ENCODE peak calls at places on chromosomes 13 and 19, in eight cellular contexts. K is choroid plexus epithelial cell, Q is RCC 7860, X is naive B cell, I is epithelial cell of esophagus, Z is smooth muscle cell of the brain vasculature, S is A172, W is nephron progenitor cell. T is an unnamed sample.
A peak's percentile ranks its signal among the peaks of the same experiment; 100 is the strongest.

GRCh38 chr19:7004313-7004931 is 16.8 kb downstream of the MBD3L2B start:
- DNase-seq in K (no peak), Q (peak; percentile 1), X (no peak), I (peak; percentile 55), Z (peak; percentile 10), S (peak; percentile 21), W (peak; percentile 4), T (no peak)

GRCh38 chr19:13238891-13239534 is 88.8 kb downstream of the IER2 start:
- DNase-seq in K (no peak), Q (no peak), X (no peak), I (no peak), Z (no peak), S (no peak), W (no peak), T (no peak)

GRCh38 chr13:26923824-26924605 is 163.4 kb upstream of the GPR12 start:
- DNase-seq in K (peak; percentile 86), Q (peak; percentile 69), X (no peak), I (peak; percentile 4), Z (no peak), S (peak; percentile 60), W (no peak), T (no peak)

GRCh38 chr19:16828990-16829821 is at the start of gene SIN3B:
- DNase-seq in K (peak; percentile 92), Q (peak; percentile 81), X (peak; percentile 90), I (peak; percentile 89), Z (peak; percentile 77), S (peak; percentile 79), W (peak; percentile 87), T (peak; percentile 96)

GRCh38 chr19:17624314-17624991 is 63.7 kb downstream of the UNC13A start:
- DNase-seq in K (no peak), Q (no peak), X (no peak), I (no peak), Z (no peak), S (no peak), W (no peak), T (no peak)

GRCh38 chr19:16736709-16737108 is 17.1 kb downstream of the NWD1 start:
- DNase-seq in K (peak; percentile 8), Q (no peak), X (no peak), I (peak; percentile 13), Z (no peak), S (no peak), W (no peak), T (no peak)

GRCh38 chr13:59229861-59230260 is 933.9 kb downstream of the DIAPH3 start:
- DNase-seq in K (no peak), Q (no peak), X (no peak), I (no peak), Z (no peak), S (no peak), W (no peak), T (no peak)

GRCh38 chr13:42486711-42487198 is 87.2 kb upstream of the TNFSF11 start:
- DNase-seq in K (peak; percentile 96), Q (peak; percentile 63), X (no peak), I (peak; percentile 92), Z (peak; percentile 72), S (peak; percentile 68), W (no peak), T (no peak)

GRCh38 chr19:3520166-3521103 is 14.3 kb downstream of the FZR1 start:
- DNase-seq in K (no peak), Q (no peak), X (no peak), I (peak; percentile 93), Z (no peak), S (no peak), W (no peak), T (no peak)

GRCh38 chr13:39810091-39810877 is 154.8 kb downstream of the COG6 start:
- DNase-seq in K (no peak), Q (no peak), X (no peak), I (peak; percentile 39), Z (no peak), S (no peak), W (no peak), T (no peak)

GRCh38 chr13:30108913-30109237 is 198.5 kb downstream of the KATNAL1 start:
- DNase-seq in K (no peak), Q (no peak), X (no peak), I (peak; percentile 99), Z (no peak), S (no peak), W (no peak), T (no peak)

GRCh38 chr13:38228322-38228721 is 121.3 kb upstream of the UFM1 start:
- DNase-seq in K (no peak), Q (no peak), X (no peak), I (no peak), Z (no peak), S (no peak), W (no peak), T (no peak)

GRCh38 chr13:34162545-34162936 is 344.6 kb downstream of the RFC3 start:
- DNase-seq in K (peak; percentile 80), Q (no peak), X (no peak), I (no peak), Z (no peak), S (no peak), W (no peak), T (no peak)

GRCh38 chr13:32267836-32268439 is 47.2 kb downstream of the ZAR1L start:
- DNase-seq in K (peak; percentile 36), Q (no peak), X (peak; percentile 2), I (peak; percentile 66), Z (no peak), S (no peak), W (no peak), T (peak; percentile 49)

GRCh38 chr13:73883162-73883561 is 251.0 kb downstream of the KLF12 start:
- DNase-seq in K (no peak), Q (no peak), X (no peak), I (no peak), Z (no peak), S (no peak), W (no peak), T (no peak)

GRCh38 chr19:31340059-31341025 is 8.9 kb downstream of the TSHZ3 start:
- DNase-seq in K (peak; percentile 35), Q (no peak), X (no peak), I (no peak), Z (no peak), S (peak; percentile 78), W (no peak), T (no peak)

GRCh38 chr19:7970716-7971448 is 27.4 kb upstream of the TIMM44 start:
- DNase-seq in K (peak; percentile 58), Q (peak; percentile 21), X (no peak), I (peak; percentile 54), Z (peak; percentile 15), S (peak; percentile 41), W (peak; percentile 65), T (peak; percentile 60)

GRCh38 chr13:65836066-65836465 is 1394.1 kb downstream of the PCDH9 start:
- DNase-seq in K (peak; percentile 46), Q (no peak), X (no peak), I (peak; percentile 3), Z (no peak), S (no peak), W (no peak), T (no peak)

GRCh38 chr13:80558074-80558473 is 217.1 kb upstream of the SPRY2 start:
- DNase-seq in K (no peak), Q (no peak), X (no peak), I (peak; percentile 7), Z (no peak), S (no peak), W (no peak), T (no peak)

GRCh38 chr13:75489502-75490263 is 7.7 kb upstream of the TBC1D4 start:
- DNase-seq in K (peak; percentile 86), Q (no peak), X (no peak), I (peak; percentile 65), Z (no peak), S (peak; percentile 49), W (no peak), T (peak; percentile 35)

GRCh38 chr13:47934371-47934770 is 66.7 kb downstream of the SUCLA2 start:
- DNase-seq in K (peak; percentile 18), Q (no peak), X (no peak), I (no peak), Z (no peak), S (no peak), W (no peak), T (no peak)